ENCODE peak calls at places on chromosomes 4 and X, in six cellular contexts. L, M, A, K, D and C are unnamed samples. For H3K36me3, the result is how much of the 10 kb centered on the place peaks cover.

GRCh38 chr4:99301376-99302164 is 10.8 kb upstream of the ADH1A start:
- DNase-seq in L (no peak), M (no peak), A (no peak), K (no peak), D (no peak), C (no peak)

GRCh38 chrX:67544281-67544680 is 460 bp downstream of the AR start:
- DNase-seq in L (peak), M (peak), A (no peak), K (peak), D (peak), C (no peak)

GRCh38 chrX:127943570-127943969 is 108.6 kb downstream of the ACTRT1 start:
- DNase-seq in L (no peak), M (no peak), A (no peak), K (no peak), D (no peak), C (no peak)

GRCh38 chrX:130728208-130728607 is 174.8 kb downstream of the ENOX2 start:
- DNase-seq in L (no peak), M (no peak), A (no peak), K (no peak), D (no peak), C (no peak)

GRCh38 chr4:3465698-3466671 is 2.9 kb downstream of the DOK7 start:
- DNase-seq in L (no peak), M (no peak), A (no peak), K (no peak), D (peak), C (no peak)

GRCh38 chr4:161486454-161486853 is 677.3 kb downstream of the FSTL5 start:
- DNase-seq in L (no peak), M (no peak), A (no peak), K (no peak), D (no peak), C (no peak)

GRCh38 chr4:160194716-160195115 is 1091.8 kb downstream of the RAPGEF2 start:
- DNase-seq in L (no peak), M (no peak), A (no peak), K (no peak), D (no peak), C (no peak)

GRCh38 chrX:45755719-45756118 is 555.0 kb upstream of the DIPK2B start:
- DNase-seq in L (no peak), M (no peak), A (no peak), K (no peak), D (no peak), C (no peak)

GRCh38 chrX:49309401-49309981 is 6.0 kb downstream of the GAGE10 start:
- DNase-seq in L (no peak), M (no peak), A (peak), K (no peak), D (no peak), C (peak)

GRCh38 chrX:16474511-16474910 is 175.4 kb upstream of the S100G start:
- DNase-seq in L (no peak), M (no peak), A (no peak), K (no peak), D (no peak), C (no peak)

GRCh38 chrX:4622768-4623167 is 909.3 kb upstream of the PRKX start:
- DNase-seq in L (no peak), M (no peak), A (no peak), K (no peak), D (no peak), C (no peak)

GRCh38 chrX:115259238-115259875 is 25.5 kb upstream of the LRCH2 start:
- DNase-seq in L (no peak), M (no peak), A (no peak), K (no peak), D (peak), C (no peak)

GRCh38 chr4:8516996-8517550 is 63.1 kb upstream of the GPR78 start:
- DNase-seq in L (no peak), M (no peak), A (no peak), K (no peak), D (no peak), C (no peak)

GRCh38 chrX:8815460-8816065 is 14.4 kb upstream of the FAM9A start:
- DNase-seq in L (peak), M (no peak), A (no peak), K (peak), D (peak), C (peak)

GRCh38 chr4:14871676-14872430 is 130.4 kb upstream of the CPEB2 start:
- DNase-seq in L (no peak), M (no peak), A (peak), K (peak), D (peak), C (peak)

GRCh38 chr4:132592850-132593249 is 556.2 kb upstream of the PCDH10 start:
- DNase-seq in L (no peak), M (no peak), A (no peak), K (no peak), D (no peak), C (no peak)

GRCh38 chr4:124104101-124104500 is 608.4 kb downstream of the ANKRD50 start:
- DNase-seq in L (no peak), M (no peak), A (no peak), K (no peak), D (no peak), C (no peak)

DNA sequence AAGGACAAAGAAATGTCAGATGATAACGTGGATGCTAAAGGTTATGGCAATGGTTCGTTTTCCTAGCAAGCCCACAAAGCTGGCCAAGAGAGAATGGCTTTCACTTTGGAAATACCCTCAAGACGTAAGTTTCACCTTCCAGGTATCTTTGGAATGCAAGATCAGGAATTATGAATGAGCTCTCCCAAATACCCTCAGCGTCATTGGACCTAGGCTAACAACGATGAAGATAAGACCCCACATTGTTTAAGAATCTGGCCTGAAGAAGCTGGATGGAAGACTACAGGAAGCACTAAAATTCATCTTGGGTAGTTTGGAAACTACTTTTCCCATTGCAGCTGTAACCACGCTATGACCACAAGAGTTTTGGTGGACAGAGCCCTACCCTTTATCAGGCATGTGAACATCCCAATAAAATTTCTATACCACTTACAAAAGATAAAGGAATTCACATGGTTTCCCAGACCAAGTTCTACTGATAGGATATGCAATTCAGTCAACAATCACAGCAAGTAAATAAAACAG is 111.9 kb downstream of the KDR start:
- DNase-seq in L (no peak), M (no peak), A (no peak), K (no peak), D (no peak), C (no peak)
- H3K36me3 ChIP-seq in L (under half), M (under half), A (under half), K (under half), D (under half), C (under half)

DNA sequence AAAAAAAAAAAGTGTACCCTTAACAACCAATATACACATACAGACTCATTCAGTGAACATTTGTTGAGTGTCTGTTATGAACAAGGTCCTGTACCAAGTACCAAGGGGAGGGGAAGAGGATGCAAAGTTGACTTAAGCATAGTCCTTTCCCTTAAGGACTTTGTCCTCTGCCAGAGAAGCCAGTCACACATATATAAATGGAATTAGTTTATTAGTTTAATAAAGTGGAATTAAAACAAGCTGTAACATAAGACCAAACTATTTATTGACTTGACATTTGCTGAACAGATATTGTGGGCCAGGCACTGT is 28.2 kb downstream of the SLC25A5 start:
- DNase-seq in L (no peak), M (no peak), A (no peak), K (no peak), D (no peak), C (no peak)
- H3K27ac ChIP-seq in L (no peak), M (peak), A (no peak), K (peak), D (no peak), C (no peak)

DNA sequence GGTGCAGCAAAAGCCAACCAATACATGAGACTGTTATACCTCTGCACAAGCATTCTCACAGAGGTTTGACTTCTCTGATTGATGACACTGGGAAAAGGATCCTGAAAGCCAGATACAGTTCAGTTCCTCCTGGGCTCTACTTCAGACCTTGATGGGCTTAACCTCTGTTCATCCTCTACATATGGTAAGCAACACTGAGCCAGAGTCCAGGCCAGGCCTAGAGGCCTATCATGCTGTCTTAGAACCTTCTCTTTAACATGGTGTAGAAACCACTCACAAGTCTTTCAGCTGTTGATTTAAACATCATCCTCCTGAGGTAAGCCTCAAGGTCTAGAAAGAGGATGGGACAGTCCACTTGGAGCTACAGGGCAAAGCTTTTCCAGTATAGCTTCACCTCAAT is 9.2 kb downstream of the MAD2L1 start:
- DNase-seq in L (no peak), M (no peak), A (no peak), K (no peak), D (no peak), C (no peak)
- H3K36me3 ChIP-seq in L (under half), M (under half), A (under half), K (under half), D (under half), C (under half)

GRCh38 chrX:107686026-107686425 is 57.7 kb downstream of the PRPS1 start:
- DNase-seq in L (no peak), M (no peak), A (no peak), K (no peak), D (no peak), C (no peak)

GRCh38 chrX:107686792-107687191 is 58.5 kb downstream of the PRPS1 start:
- DNase-seq in L (no peak), M (no peak), A (no peak), K (no peak), D (no peak), C (no peak)

GRCh38 chrX:107683124-107683895 is 55.0 kb downstream of the PRPS1 start:
- DNase-seq in L (no peak), M (no peak), A (no peak), K (no peak), D (no peak), C (no peak)

GRCh38 chrX:107683931-107684330 is 55.6 kb downstream of the PRPS1 start:
- DNase-seq in L (no peak), M (no peak), A (no peak), K (no peak), D (no peak), C (no peak)

DNA sequence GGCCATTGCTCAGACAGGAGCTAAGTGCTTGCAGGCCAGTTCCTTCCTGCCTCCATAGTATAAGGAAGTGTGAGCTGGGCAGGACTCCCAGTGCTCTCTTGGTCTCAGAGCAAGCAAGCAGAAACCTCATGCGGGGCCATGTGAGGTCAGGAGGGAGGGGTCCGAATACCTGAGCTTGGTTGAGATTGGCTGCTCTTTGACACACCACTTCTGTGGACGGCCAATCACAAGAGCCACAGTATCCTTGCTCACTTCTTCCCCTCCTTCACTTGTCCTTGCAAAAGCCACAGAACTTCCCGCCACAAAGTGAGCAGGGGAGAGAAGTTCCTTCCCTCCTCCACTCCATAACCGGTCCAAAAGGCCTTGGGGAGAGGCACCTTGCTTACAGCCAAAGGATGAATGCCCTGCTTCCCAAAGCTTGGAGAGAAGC is 56.7 kb downstream of the PRPS1 start:
- DNase-seq in L (no peak), M (peak), A (no peak), K (peak), D (peak), C (no peak)
- H3K27ac ChIP-seq in L (no peak), M (peak), A (no peak), K (peak), D (no peak), C (no peak)

DNA sequence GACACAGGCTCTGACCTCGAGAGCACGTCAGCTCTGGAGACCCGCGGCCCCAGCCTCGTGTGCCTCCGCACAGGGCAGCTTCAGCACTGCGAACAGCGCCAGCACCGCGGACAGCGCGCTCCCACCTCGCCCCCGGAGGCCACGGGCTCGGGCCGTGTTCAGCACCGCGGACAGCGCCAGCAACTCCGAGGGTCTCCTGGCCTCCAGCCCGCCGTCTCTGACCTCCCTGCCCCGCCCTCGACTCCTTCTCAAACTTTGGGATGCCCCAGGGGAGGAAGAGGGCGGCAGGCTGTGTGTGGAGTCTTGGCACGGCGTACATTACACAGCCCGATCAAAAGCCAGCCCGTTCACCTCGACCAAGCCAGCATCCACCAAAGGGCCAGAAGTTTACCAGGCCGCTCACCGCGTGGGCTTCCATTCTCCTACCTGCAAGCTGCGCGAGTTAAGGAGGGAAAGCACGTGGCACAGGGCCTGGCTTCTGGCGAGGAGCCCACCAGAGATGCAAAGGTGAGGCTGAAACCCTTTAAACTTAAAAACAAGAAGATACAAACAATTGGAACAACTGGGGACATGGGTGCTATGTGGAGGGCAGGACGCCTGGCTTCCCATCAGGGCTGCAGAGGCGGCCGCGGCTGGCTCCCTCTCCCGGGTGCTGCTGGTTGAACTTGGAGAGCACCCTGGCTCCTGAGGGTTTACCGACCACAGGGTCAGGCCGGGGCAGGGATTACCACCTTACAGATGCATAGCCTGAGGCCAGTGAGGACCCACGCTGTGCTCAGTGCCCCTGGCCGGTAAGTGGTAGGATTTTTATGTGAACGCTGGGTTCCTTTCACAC is 4.5 kb upstream of the NKX1-1 start:
- DNase-seq in L (peak), M (peak), A (peak), K (peak), D (peak), C (no peak)
- H3K36me3 ChIP-seq in L (under half), M (under half), A (under half), K (under half), D (under half), C (under half)

GRCh38 chr4:153224474-153224873 is 20.2 kb downstream of the TRIM2 start:
- DNase-seq in L (no peak), M (no peak), A (no peak), K (no peak), D (no peak), C (no peak)
- H3K27ac ChIP-seq in L (no peak), M (no peak), A (no peak), K (no peak), D (peak), C (no peak)